ENCODE peak calls at places on chromosomes 7 and 10, in nine cellular contexts. One of them, this sample, is unnamed.
A peak's percentile ranks its signal among the peaks of the same experiment; 100 is the strongest.

GRCh38 chr7:27182861-27183681 is 2.0 kb downstream of the HOXA11 start:
- DNase-seq in cardiac fibroblast: no peak
- DNase-seq in astrocyte of the spinal cord: no peak
- DNase-seq in AG10803: no peak
- DNase-seq in NB4: peak; percentile 61
- DNase-seq in lung: no peak
- DNase-seq in GM06990: no peak
- DNase-seq in AG04449: no peak
- DNase-seq in stomach: peak; percentile 16
- DNase-seq in this sample: peak; percentile 18

GRCh38 chr7:117375380-117375779 is 51.9 kb downstream of the ASZ1 start:
- DNase-seq in cardiac fibroblast: peak; percentile 8
- DNase-seq in lung: no peak
- DNase-seq in GM06990: no peak
- DNase-seq in AG10803: peak; percentile 6
- DNase-seq in NB4: no peak
- DNase-seq in astrocyte of the spinal cord: peak; percentile 13
- DNase-seq in stomach: no peak
- DNase-seq in AG04449: no peak
- DNase-seq in this sample: no peak

GRCh38 chr7:70092314-70093303 is 494.3 kb downstream of the AUTS2 start:
- DNase-seq in AG04449: peak; percentile 78
- DNase-seq in stomach: no peak
- DNase-seq in AG10803: peak; percentile 76
- DNase-seq in astrocyte of the spinal cord: peak; percentile 88
- DNase-seq in lung: no peak
- DNase-seq in GM06990: no peak
- DNase-seq in cardiac fibroblast: peak; percentile 45
- DNase-seq in NB4: no peak
- DNase-seq in this sample: no peak

GRCh38 chr7:151787348-151787747 is 89.6 kb downstream of the PRKAG2 start:
- DNase-seq in AG04449: no peak
- DNase-seq in GM06990: no peak
- DNase-seq in astrocyte of the spinal cord: no peak
- DNase-seq in AG10803: no peak
- DNase-seq in NB4: no peak
- DNase-seq in stomach: no peak
- DNase-seq in cardiac fibroblast: no peak
- DNase-seq in lung: no peak
- DNase-seq in this sample: no peak

GRCh38 chr10:35203744-35204143 is 77.1 kb downstream of the CREM start:
- DNase-seq in cardiac fibroblast: no peak
- DNase-seq in AG04449: no peak
- DNase-seq in astrocyte of the spinal cord: no peak
- DNase-seq in GM06990: no peak
- DNase-seq in AG10803: no peak
- DNase-seq in NB4: no peak
- DNase-seq in lung: no peak
- DNase-seq in stomach: no peak
- DNase-seq in this sample: no peak

GRCh38 chr7:16838386-16838785 is 33.6 kb upstream of the AGR2 start:
- DNase-seq in stomach: no peak
- DNase-seq in cardiac fibroblast: no peak
- DNase-seq in NB4: no peak
- DNase-seq in lung: no peak
- DNase-seq in astrocyte of the spinal cord: no peak
- DNase-seq in AG10803: peak; percentile 15
- DNase-seq in GM06990: no peak
- DNase-seq in AG04449: no peak
- DNase-seq in this sample: no peak

GRCh38 chr7:100091411-100092181 is 2.8 kb downstream of the COPS6 start:
- DNase-seq in GM06990: no peak
- DNase-seq in lung: no peak
- DNase-seq in AG04449: no peak
- DNase-seq in stomach: no peak
- DNase-seq in AG10803: no peak
- DNase-seq in NB4: peak; percentile 63
- DNase-seq in astrocyte of the spinal cord: no peak
- DNase-seq in cardiac fibroblast: no peak
- DNase-seq in this sample: no peak

GRCh38 chr7:2926898-2927405 is 82.8 kb upstream of the GNA12 start:
- DNase-seq in lung: no peak
- DNase-seq in NB4: no peak
- DNase-seq in astrocyte of the spinal cord: no peak
- DNase-seq in AG10803: no peak
- DNase-seq in GM06990: no peak
- DNase-seq in AG04449: no peak
- DNase-seq in cardiac fibroblast: no peak
- DNase-seq in stomach: no peak
- DNase-seq in this sample: no peak

GRCh38 chr7:2651336-2651735 is 19.6 kb downstream of the TTYH3 start:
- DNase-seq in astrocyte of the spinal cord: no peak
- DNase-seq in stomach: no peak
- DNase-seq in GM06990: no peak
- DNase-seq in lung: no peak
- DNase-seq in AG04449: no peak
- DNase-seq in NB4: peak; percentile 67
- DNase-seq in cardiac fibroblast: peak; percentile 38
- DNase-seq in AG10803: no peak
- DNase-seq in this sample: no peak

GRCh38 chr10:6083523-6084475 is 5.0 kb upstream of the RBM17 start:
- DNase-seq in lung: no peak
- DNase-seq in astrocyte of the spinal cord: no peak
- DNase-seq in GM06990: no peak
- DNase-seq in cardiac fibroblast: peak; percentile 76
- DNase-seq in NB4: no peak
- DNase-seq in AG10803: peak; percentile 46
- DNase-seq in AG04449: no peak
- DNase-seq in stomach: no peak
- DNase-seq in this sample: no peak

GRCh38 chr7:75716992-75717626 is 21.6 kb downstream of the HIP1 start:
- DNase-seq in GM06990: no peak
- DNase-seq in astrocyte of the spinal cord: peak; percentile 60
- DNase-seq in cardiac fibroblast: peak; percentile 36
- DNase-seq in stomach: no peak
- DNase-seq in NB4: no peak
- DNase-seq in AG10803: peak; percentile 90
- DNase-seq in lung: no peak
- DNase-seq in AG04449: peak; percentile 66
- DNase-seq in this sample: no peak

GRCh38 chr10:79293841-79294705 is 53.2 kb upstream of the PPIF start:
- DNase-seq in GM06990: no peak
- DNase-seq in NB4: peak; percentile 92
- DNase-seq in astrocyte of the spinal cord: peak; percentile 22
- DNase-seq in AG04449: no peak
- DNase-seq in AG10803: peak; percentile 38
- DNase-seq in cardiac fibroblast: peak; percentile 23
- DNase-seq in stomach: no peak
- DNase-seq in lung: peak; percentile 71
- DNase-seq in this sample: no peak

GRCh38 chr10:120607016-120607709 is 150.1 kb downstream of the PLPP4 start:
- DNase-seq in astrocyte of the spinal cord: peak; percentile 93
- DNase-seq in lung: no peak
- DNase-seq in cardiac fibroblast: peak; percentile 14
- DNase-seq in NB4: no peak
- DNase-seq in AG04449: peak; percentile 90
- DNase-seq in GM06990: no peak
- DNase-seq in AG10803: peak; percentile 84
- DNase-seq in stomach: no peak
- DNase-seq in this sample: no peak

GRCh38 chr7:124191030-124191429 is 158.2 kb upstream of the TMEM229A start:
- DNase-seq in cardiac fibroblast: no peak
- DNase-seq in AG10803: no peak
- DNase-seq in astrocyte of the spinal cord: no peak
- DNase-seq in stomach: no peak
- DNase-seq in lung: no peak
- DNase-seq in AG04449: no peak
- DNase-seq in GM06990: no peak
- DNase-seq in NB4: no peak
- DNase-seq in this sample: no peak

GRCh38 chr10:132696204-132696603 is 89.7 kb downstream of the NKX6-2 start:
- DNase-seq in NB4: no peak
- DNase-seq in stomach: no peak
- DNase-seq in AG10803: no peak
- DNase-seq in cardiac fibroblast: no peak
- DNase-seq in lung: no peak
- DNase-seq in GM06990: no peak
- DNase-seq in astrocyte of the spinal cord: no peak
- DNase-seq in AG04449: no peak
- DNase-seq in this sample: no peak

GRCh38 chr10:116521424-116522305 is 24.1 kb upstream of the PNLIP start:
- DNase-seq in GM06990: no peak
- DNase-seq in stomach: no peak
- DNase-seq in AG04449: no peak
- DNase-seq in astrocyte of the spinal cord: peak; percentile 56
- DNase-seq in lung: no peak
- DNase-seq in cardiac fibroblast: peak; percentile 61
- DNase-seq in AG10803: peak; percentile 57
- DNase-seq in NB4: peak; percentile 40
- DNase-seq in this sample: no peak

GRCh38 chr10:132671171-132672154 is 114.5 kb downstream of the NKX6-2 start:
- DNase-seq in astrocyte of the spinal cord: no peak
- DNase-seq in lung: no peak
- DNase-seq in AG10803: no peak
- DNase-seq in GM06990: no peak
- DNase-seq in NB4: no peak
- DNase-seq in cardiac fibroblast: no peak
- DNase-seq in stomach: no peak
- DNase-seq in AG04449: no peak
- DNase-seq in this sample: no peak

GRCh38 chr7:131111081-131111576 is 216.5 kb upstream of the MKLN1 start:
- DNase-seq in AG04449: peak; percentile 56
- DNase-seq in GM06990: no peak
- DNase-seq in astrocyte of the spinal cord: peak; percentile 70
- DNase-seq in NB4: peak; percentile 66
- DNase-seq in cardiac fibroblast: peak; percentile 93
- DNase-seq in stomach: no peak
- DNase-seq in AG10803: peak; percentile 91
- DNase-seq in lung: no peak
- DNase-seq in this sample: no peak

GRCh38 chr7:925601-926000 is 28.9 kb downstream of the ADAP1 start:
- DNase-seq in astrocyte of the spinal cord: no peak
- DNase-seq in GM06990: peak; percentile 11
- DNase-seq in AG10803: no peak
- DNase-seq in stomach: peak; percentile 41
- DNase-seq in cardiac fibroblast: no peak
- DNase-seq in NB4: no peak
- DNase-seq in AG04449: no peak
- DNase-seq in lung: no peak
- DNase-seq in this sample: no peak

GRCh38 chr7:38318803-38319416 is 45.5 kb upstream of the TARP start:
- DNase-seq in NB4: peak; percentile 93
- DNase-seq in lung: peak; percentile 36
- DNase-seq in GM06990: no peak
- DNase-seq in astrocyte of the spinal cord: peak; percentile 78
- DNase-seq in AG10803: peak; percentile 82
- DNase-seq in cardiac fibroblast: peak; percentile 82
- DNase-seq in AG04449: peak; percentile 53
- DNase-seq in stomach: no peak
- DNase-seq in this sample: no peak

GRCh38 chr10:16699435-16699834 is 117.8 kb downstream of the RSU1 start:
- DNase-seq in AG10803: no peak
- DNase-seq in GM06990: no peak
- DNase-seq in stomach: no peak
- DNase-seq in AG04449: no peak
- DNase-seq in NB4: no peak
- DNase-seq in lung: no peak
- DNase-seq in cardiac fibroblast: no peak
- DNase-seq in astrocyte of the spinal cord: no peak
- DNase-seq in this sample: no peak
- TF ChIP-seq CTCF in AG10803: no peak
- TF ChIP-seq CTCF in GM06990: no peak
- TF ChIP-seq CTCF in stomach: no peak
- TF ChIP-seq CTCF in AG04449: no peak
- TF ChIP-seq CTCF in NB4: no peak
- TF ChIP-seq CTCF in lung: no peak
- TF ChIP-seq CTCF in cardiac fibroblast: no peak
- TF ChIP-seq CTCF in astrocyte of the spinal cord: no peak
- TF ChIP-seq CTCF in this sample: no peak

GRCh38 chr7:42097756-42098155 is 139.3 kb downstream of the GLI3 start:
- DNase-seq in cardiac fibroblast: peak; percentile 75
- DNase-seq in lung: no peak
- DNase-seq in AG10803: peak; percentile 88
- DNase-seq in astrocyte of the spinal cord: peak; percentile 68
- DNase-seq in AG04449: peak; percentile 71
- DNase-seq in stomach: no peak
- DNase-seq in NB4: peak; percentile 89
- DNase-seq in GM06990: no peak
- DNase-seq in this sample: no peak
- TF ChIP-seq CTCF in cardiac fibroblast: peak; percentile 49
- TF ChIP-seq CTCF in lung: no peak
- TF ChIP-seq CTCF in AG10803: peak; percentile 48
- TF ChIP-seq CTCF in astrocyte of the spinal cord: peak; percentile 15
- TF ChIP-seq CTCF in AG04449: peak; percentile 27
- TF ChIP-seq CTCF in stomach: no peak
- TF ChIP-seq CTCF in NB4: peak; percentile 33
- TF ChIP-seq CTCF in GM06990: peak; percentile 1
- TF ChIP-seq CTCF in this sample: no peak

DNA sequence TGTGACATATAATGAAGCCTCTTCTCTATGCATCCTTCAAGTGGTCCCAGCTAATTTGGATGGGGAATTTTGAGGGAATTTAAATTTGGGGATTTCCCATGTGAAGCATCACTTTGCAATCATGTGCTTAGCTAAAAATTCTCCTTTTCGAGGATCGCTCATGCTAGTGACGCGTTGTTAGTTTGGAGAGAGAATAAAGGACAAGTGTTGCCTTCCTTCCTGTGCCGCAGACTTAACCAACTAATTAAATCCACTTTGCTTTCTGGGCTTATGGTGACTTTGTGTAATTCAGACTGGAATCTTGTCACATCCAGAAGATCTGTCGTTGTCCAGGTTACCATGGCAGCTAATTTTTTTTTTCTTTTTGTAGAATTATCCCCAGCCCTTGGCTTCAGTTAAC is 46.9 kb upstream of the NRP1 start:
- DNase-seq in cardiac fibroblast: no peak
- DNase-seq in NB4: no peak
- DNase-seq in stomach: no peak
- DNase-seq in GM06990: no peak
- DNase-seq in AG04449: no peak
- DNase-seq in AG10803: peak; percentile 60
- DNase-seq in lung: no peak
- DNase-seq in astrocyte of the spinal cord: no peak
- DNase-seq in this sample: no peak
- TF ChIP-seq CTCF in cardiac fibroblast: no peak
- TF ChIP-seq CTCF in NB4: no peak
- TF ChIP-seq CTCF in stomach: no peak
- TF ChIP-seq CTCF in GM06990: no peak
- TF ChIP-seq CTCF in AG04449: no peak
- TF ChIP-seq CTCF in AG10803: no peak
- TF ChIP-seq CTCF in lung: no peak
- TF ChIP-seq CTCF in astrocyte of the spinal cord: no peak
- TF ChIP-seq CTCF in this sample: no peak

GRCh38 chr10:8468477-8468876 is 414.0 kb downstream of the GATA3 start:
- DNase-seq in AG10803: no peak
- DNase-seq in AG04449: no peak
- DNase-seq in stomach: no peak
- DNase-seq in astrocyte of the spinal cord: no peak
- DNase-seq in lung: no peak
- DNase-seq in GM06990: no peak
- DNase-seq in NB4: no peak
- DNase-seq in cardiac fibroblast: no peak
- DNase-seq in this sample: no peak

GRCh38 chr10:8477300-8477699 is 422.8 kb downstream of the GATA3 start:
- DNase-seq in lung: no peak
- DNase-seq in cardiac fibroblast: no peak
- DNase-seq in AG10803: no peak
- DNase-seq in stomach: no peak
- DNase-seq in astrocyte of the spinal cord: no peak
- DNase-seq in NB4: no peak
- DNase-seq in GM06990: no peak
- DNase-seq in AG04449: no peak
- DNase-seq in this sample: no peak

GRCh38 chr10:8473205-8473604 is 418.7 kb downstream of the GATA3 start:
- DNase-seq in lung: no peak
- DNase-seq in stomach: no peak
- DNase-seq in NB4: peak; percentile 2
- DNase-seq in AG04449: no peak
- DNase-seq in cardiac fibroblast: peak; percentile 31
- DNase-seq in GM06990: no peak
- DNase-seq in AG10803: no peak
- DNase-seq in astrocyte of the spinal cord: no peak
- DNase-seq in this sample: no peak
- TF ChIP-seq CTCF in lung: no peak
- TF ChIP-seq CTCF in stomach: no peak
- TF ChIP-seq CTCF in NB4: no peak
- TF ChIP-seq CTCF in AG04449: no peak
- TF ChIP-seq CTCF in cardiac fibroblast: peak; percentile 12
- TF ChIP-seq CTCF in GM06990: peak; percentile 24
- TF ChIP-seq CTCF in AG10803: no peak
- TF ChIP-seq CTCF in astrocyte of the spinal cord: no peak
- TF ChIP-seq CTCF in this sample: no peak

This sample was measured in omental fat pad.